ENCODE peak calls at places on chromosomes 7 and 10, in eight cellular contexts. Z is PC-3, P is GM23338, D is ovary, R is left ventricle myocardium inferior, H is body of pancreas, J is IMR-90, Y is right lobe of liver. E is an unnamed sample.

GRCh38 chr10:6504296-6504695 is 75.8 kb downstream of the PRKCQ start:
- DNase-seq in Z (no peak), P (no peak), D (no peak), R (no peak), H (no peak), J (no peak), Y (no peak), E (no peak)

GRCh38 chr10:37289833-37290464 is 164.6 kb downstream of the ANKRD30A start:
- DNase-seq in Z (peak), P (no peak), D (no peak), R (no peak), H (no peak), J (no peak), Y (no peak), E (no peak)

GRCh38 chr10:60148266-60148840 is 241.3 kb downstream of the ANK3 start:
- DNase-seq in Z (peak), P (no peak), D (no peak), R (no peak), H (peak), J (peak), Y (no peak), E (no peak)

GRCh38 chr7:26688936-26689506 is 175.4 kb downstream of the SKAP2 start:
- DNase-seq in Z (no peak), P (no peak), D (no peak), R (no peak), H (no peak), J (no peak), Y (no peak), E (no peak)

GRCh38 chr7:151013728-151014497 is 10.4 kb downstream of the ATG9B start:
- DNase-seq in Z (peak), P (peak), D (no peak), R (peak), H (peak), J (peak), Y (peak), E (no peak)

GRCh38 chr10:71191459-71192113 is 20.8 kb upstream of the UNC5B start:
- DNase-seq in Z (no peak), P (peak), D (no peak), R (no peak), H (no peak), J (no peak), Y (no peak), E (no peak)

GRCh38 chr10:113616244-113617074 is 47.4 kb downstream of the NRAP start:
- DNase-seq in Z (peak), P (peak), D (no peak), R (no peak), H (no peak), J (no peak), Y (no peak), E (no peak)

GRCh38 chr7:143214789-143215679 is 6.8 kb upstream of the TAS2R40 start:
- DNase-seq in Z (peak), P (peak), D (no peak), R (no peak), H (peak), J (peak), Y (no peak), E (peak)

GRCh38 chr7:50369408-50370026 is 65.0 kb downstream of the IKZF1 start:
- DNase-seq in Z (peak), P (peak), D (no peak), R (no peak), H (no peak), J (no peak), Y (no peak), E (peak)

GRCh38 chr7:96728139-96728538 is 18.5 kb upstream of the SEM1 start:
- DNase-seq in Z (no peak), P (no peak), D (no peak), R (no peak), H (no peak), J (no peak), Y (no peak), E (no peak)

GRCh38 chr7:22444181-22444966 is 55.6 kb downstream of the STEAP1B start:
- DNase-seq in Z (peak), P (no peak), D (no peak), R (peak), H (peak), J (no peak), Y (no peak), E (no peak)

GRCh38 chr10:130382031-130382430 is 245.8 kb downstream of the GLRX3 start:
- DNase-seq in Z (no peak), P (no peak), D (no peak), R (no peak), H (no peak), J (no peak), Y (no peak), E (no peak)

GRCh38 chr10:130372866-130373265 is 236.7 kb downstream of the GLRX3 start:
- DNase-seq in Z (no peak), P (no peak), D (no peak), R (no peak), H (no peak), J (no peak), Y (no peak), E (no peak)

GRCh38 chr10:130377986-130378545 is 241.9 kb downstream of the GLRX3 start:
- DNase-seq in Z (no peak), P (no peak), D (no peak), R (no peak), H (no peak), J (no peak), Y (no peak), E (no peak)

GRCh38 chr10:130380056-130380455 is 243.9 kb downstream of the GLRX3 start:
- DNase-seq in Z (no peak), P (no peak), D (no peak), R (no peak), H (no peak), J (no peak), Y (no peak), E (no peak)

DNA sequence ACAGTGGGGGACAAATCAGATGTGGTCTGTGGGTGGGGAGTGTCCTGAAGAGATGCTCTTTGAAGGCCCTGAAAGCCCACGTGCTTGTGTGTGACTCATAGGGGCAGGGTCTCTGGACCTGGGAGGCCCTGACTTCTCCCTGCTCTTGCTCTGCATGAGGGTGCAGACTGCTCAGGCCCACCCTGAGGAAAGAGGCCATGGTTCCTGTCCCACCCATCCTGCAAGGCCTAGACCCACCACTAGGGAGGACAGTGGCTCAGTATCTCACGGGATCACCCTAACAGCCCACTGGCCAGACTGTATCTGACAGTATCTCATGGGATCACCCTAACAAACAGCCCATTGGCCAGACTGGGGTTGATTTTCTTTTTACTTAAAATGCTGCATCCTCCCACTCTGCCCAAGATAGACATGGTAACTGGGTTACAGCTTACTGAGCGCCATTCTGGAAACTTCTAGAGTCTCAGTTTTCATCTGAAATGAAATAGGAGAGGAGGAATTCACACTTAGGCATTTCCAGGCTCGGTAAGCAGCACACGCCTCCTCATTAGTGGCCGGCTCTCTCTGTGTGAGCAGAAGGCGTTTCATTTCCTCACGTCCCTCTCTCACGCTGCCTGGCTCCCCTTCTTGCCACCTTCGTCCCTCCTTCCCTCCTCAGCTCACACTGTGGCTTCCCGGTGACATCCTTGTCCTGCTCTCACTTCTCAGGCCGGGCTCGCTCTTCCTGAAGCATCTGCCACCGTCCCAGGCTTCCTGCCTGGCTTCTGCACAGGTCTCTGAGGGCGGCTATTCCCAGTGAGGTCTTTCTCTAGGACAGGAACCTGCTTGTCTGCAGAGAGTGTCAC is 242.6 kb downstream of the GLRX3 start:
- DNase-seq in Z (no peak), P (no peak), D (no peak), R (no peak), H (no peak), J (no peak), Y (no peak), E (peak)
- TF ChIP-seq CTCF in Z (no peak), P (no peak), D (no peak), R (no peak), H (no peak), J (no peak), Y (no peak), E (peak)

GRCh38 chr7:100247152-100247757 is 27.5 kb downstream of the PVRIG start:
- DNase-seq in Z (peak), P (peak), D (peak), R (no peak), H (peak), J (peak), Y (no peak), E (peak)

GRCh38 chr7:100248483-100248882 is 28.7 kb downstream of the PVRIG start:
- DNase-seq in Z (no peak), P (no peak), D (no peak), R (no peak), H (no peak), J (no peak), Y (no peak), E (no peak)
- H3K27ac ChIP-seq in Z (no peak), P (peak), D (no peak), R (no peak), H (no peak), J (no peak), Y (no peak), E (no peak)

DNA sequence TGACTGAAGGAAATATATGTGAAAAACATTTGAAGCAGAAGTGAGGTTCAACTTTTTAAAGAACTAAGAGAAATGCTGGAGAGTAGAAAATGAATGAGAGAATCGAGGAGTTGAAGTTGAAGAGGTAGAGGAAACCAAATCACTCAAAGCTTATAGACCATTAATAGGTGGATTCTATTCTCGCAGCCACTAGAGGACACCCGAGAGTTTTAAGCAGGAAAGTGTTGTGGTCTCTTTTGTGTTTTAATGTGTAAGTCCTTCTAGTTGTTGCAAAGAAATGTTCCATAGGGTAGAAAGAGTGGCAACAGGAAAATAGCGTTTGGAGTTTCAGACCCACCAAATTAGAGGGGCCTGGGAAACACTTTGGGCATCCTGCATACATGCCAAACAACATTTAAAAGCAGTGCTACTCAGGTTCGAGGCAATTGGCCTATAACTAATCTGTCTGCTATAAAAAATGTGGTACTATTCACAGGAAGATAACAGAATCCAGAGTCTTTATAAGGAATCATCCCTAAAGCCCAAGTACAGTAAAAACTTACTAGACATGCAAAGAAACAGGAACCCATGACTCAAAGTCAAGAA is 75.3 kb upstream of the TAS2R16 start:
- DNase-seq in Z (peak), P (peak), D (no peak), R (no peak), H (no peak), J (no peak), Y (no peak), E (no peak)
- TF ChIP-seq CTCF in Z (peak), P (peak), D (no peak), R (peak), H (peak), J (peak), Y (peak), E (peak)

DNA sequence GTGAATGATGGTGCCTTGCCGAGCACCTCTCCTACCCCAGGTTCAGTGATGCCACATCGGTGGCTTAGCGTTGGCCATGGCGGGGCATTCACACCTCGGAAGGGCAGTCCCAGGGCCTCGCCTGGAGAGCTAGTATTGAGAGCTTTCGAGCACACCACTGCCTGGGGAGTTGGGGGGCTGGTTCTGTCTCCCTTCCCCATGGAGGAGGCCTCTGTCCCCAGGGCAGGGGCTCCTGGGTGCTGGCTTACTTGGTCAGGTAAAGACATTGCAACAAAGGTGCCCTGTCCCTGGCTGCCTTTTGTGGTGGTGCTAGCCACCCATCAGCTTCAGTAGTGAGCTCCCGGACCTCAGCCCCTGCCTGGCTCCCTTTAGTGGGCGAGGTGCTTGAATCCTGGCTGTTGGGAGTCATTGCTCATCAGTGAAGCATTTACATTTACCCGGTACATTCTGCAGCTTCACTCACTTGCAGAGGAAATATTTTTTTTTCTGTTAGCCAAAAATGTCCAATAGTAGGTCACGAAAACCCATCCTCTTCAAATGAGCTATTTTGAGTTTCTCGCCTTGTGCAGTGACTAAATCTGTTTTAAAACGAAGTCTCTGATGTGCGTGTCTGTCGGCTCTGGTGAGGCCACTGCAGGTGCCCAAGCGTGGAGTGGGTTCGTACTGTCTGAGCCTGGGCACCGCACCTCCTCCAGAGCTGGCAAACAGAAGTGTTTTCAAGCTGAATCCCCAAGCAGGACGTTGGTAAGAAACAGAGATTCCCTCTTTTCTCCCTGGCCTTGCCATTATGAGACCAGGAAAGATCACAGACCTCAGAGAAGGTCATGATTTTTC is 95.5 kb downstream of the INPP5A start:
- DNase-seq in Z (peak), P (no peak), D (peak), R (peak), H (peak), J (peak), Y (no peak), E (no peak)
- H3K27ac ChIP-seq in Z (no peak), P (no peak), D (peak), R (peak), H (no peak), J (no peak), Y (no peak), E (no peak)

DNA sequence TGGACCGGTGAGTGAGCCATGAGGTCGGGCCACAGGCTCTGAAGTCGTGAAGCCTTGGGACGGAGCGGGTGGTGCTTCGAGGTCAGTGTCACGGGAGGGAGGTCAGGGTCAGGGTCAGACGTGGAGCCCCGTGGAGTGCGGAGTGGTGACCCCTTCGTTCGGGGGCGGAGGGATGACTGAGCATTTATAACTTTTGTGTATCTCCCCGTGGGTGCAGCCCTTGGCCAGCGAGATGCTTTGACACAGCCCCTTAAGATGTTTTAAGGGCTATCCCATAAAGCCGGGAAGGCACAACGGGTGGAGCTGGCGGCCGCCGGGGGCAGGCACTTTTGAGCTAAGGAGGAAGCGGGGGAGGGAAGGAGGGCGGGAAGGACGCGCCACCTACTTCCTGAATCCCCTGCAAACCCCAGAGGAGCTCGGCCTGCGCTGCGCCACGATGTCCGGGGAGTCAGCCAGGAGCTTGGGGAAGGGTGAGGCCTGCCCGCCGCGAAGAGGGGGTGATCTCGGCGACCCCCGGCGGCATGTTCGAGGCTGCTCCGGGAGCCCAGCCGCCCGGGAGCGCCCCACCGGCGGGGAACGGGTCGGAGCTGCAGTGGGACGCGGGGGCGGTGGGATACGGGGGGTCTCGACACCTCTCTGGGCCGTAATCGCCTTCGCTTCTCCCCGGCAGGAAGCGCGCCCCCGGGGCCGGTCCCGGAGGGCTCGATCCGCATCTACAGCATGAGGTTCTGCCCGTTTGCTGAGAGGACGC is at the start of gene GSTO1:
- DNase-seq in Z (peak), P (peak), D (peak), R (peak), H (peak), J (peak), Y (peak), E (peak)
- TF ChIP-seq CTCF in Z (no peak), P (peak), D (peak), R (peak), H (peak), J (no peak), Y (no peak), E (no peak)

GRCh38 chr7:128017880-128018845 is 13.1 kb downstream of the LRRC4 start:
- DNase-seq in Z (peak), P (no peak), D (no peak), R (no peak), H (peak), J (peak), Y (no peak), E (no peak)
- H3K27ac ChIP-seq in Z (peak), P (peak), D (no peak), R (no peak), H (peak), J (no peak), Y (peak), E (no peak)

DNA sequence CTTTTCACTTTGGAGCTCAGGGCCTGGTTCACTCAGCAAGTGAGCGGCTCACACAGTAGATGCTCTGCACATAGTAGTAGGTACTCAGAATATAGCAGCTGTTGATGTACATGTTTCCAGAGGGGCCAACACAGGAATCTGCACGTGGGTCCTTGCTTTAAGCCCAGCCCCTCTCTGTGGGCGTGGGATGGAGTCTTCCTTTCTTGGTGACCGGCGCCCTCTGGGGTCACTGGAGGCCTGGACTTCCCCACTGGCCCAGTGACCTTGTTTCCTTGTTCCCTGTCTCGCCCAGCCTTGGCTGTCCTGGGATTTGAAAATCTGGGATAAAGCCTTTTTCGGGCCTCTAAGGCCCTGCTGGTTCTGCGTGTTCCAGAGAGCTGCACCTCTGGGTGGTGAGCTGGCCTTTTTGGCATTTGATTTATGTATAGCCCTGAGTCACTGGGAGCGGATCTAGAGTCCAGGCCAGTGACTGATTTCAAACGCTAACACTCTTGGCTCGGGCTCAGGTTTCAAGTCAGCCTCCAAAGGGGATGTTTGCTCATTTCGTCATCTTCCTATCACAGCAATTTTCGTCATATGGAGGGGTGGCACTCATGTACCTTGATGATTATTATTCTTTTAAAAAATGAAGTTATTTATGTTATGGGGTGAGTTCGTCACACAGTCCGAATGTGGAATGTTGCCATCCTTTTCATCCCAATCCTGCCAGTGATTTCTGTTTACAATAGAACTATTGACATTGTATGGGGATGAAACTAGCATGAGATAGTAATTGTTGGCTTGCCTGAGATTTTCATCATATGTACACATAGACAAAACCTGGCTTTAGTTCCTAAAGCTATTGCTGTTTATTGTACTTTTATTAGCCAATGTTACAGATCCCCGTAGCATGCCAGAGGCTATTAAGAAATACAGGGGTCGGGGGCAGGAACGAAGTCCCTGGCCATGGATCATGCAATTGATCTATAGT is 65.5 kb downstream of the CUX1 start:
- DNase-seq in Z (peak), P (peak), D (peak), R (peak), H (peak), J (peak), Y (peak), E (peak)
- TF ChIP-seq CTCF in Z (no peak), P (peak), D (no peak), R (peak), H (no peak), J (no peak), Y (no peak), E (peak)

E was measured in WERI-Rb-1.